ENCODE peak calls at places on chromosomes 6 and 20, in ten cellular contexts. X is T-helper 17 cell; A is activated T-helper 1 cell treated with anti-CD3 and anti-CD28 coated beads, Interleukin-2, amount 50 U/mL, for 16 hours; Q is AML-193; I is cardiac muscle cell; D is GM12891; N is fibroblast of the aortic adventitia; J is activated CD4-positive, alpha-beta T cell treated with anti-CD3 and anti-CD28 coated beads, Interleukin-2, amount 50 U/mL, for 48 hours; B is HT1080; R is body of pancreas. K is an unnamed sample.

GRCh38 chr6:15970517-15970916 is 158.4 kb upstream of the MYLIP start:
- DNase-seq in X (no peak), A (no peak), Q (no peak), I (no peak), D (no peak), N (no peak), J (no peak), B (no peak), R (no peak), K (no peak)

GRCh38 chr6:100347901-100348550 is 116.7 kb downstream of the SIM1 start:
- DNase-seq in X (no peak), A (no peak), Q (peak; percentile 91), I (peak; percentile 69), D (no peak), N (peak; percentile 68), J (no peak), B (peak; percentile 65), R (no peak), K (no peak)

GRCh38 chr6:22383016-22383415 is 86.2 kb upstream of the PRL start:
- DNase-seq in X (no peak), A (no peak), Q (no peak), I (no peak), D (no peak), N (no peak), J (no peak), B (peak; percentile 40), R (no peak), K (no peak)

GRCh38 chr6:109918227-109918626 is 59.9 kb upstream of the GPR6 start:
- DNase-seq in X (no peak), A (no peak), Q (no peak), I (no peak), D (no peak), N (no peak), J (no peak), B (no peak), R (no peak), K (no peak)

GRCh38 chr20:45311589-45312211 is 3.6 kb upstream of the MATN4 start:
- DNase-seq in X (peak; percentile 44), A (peak; percentile 34), Q (no peak), I (peak; percentile 65), D (peak; percentile 85), N (peak; percentile 40), J (peak; percentile 74), B (no peak), R (peak; percentile 82), K (peak; percentile 84)

GRCh38 chr6:128464790-128465189 is 55.6 kb downstream of the PTPRK start:
- DNase-seq in X (no peak), A (no peak), Q (no peak), I (peak; percentile 17), D (no peak), N (peak; percentile 12), J (no peak), B (no peak), R (no peak), K (no peak)

GRCh38 chr20:20211274-20211987 is 156.5 kb upstream of the INSM1 start:
- DNase-seq in X (no peak), A (no peak), Q (no peak), I (no peak), D (no peak), N (no peak), J (no peak), B (no peak), R (no peak), K (no peak)

GRCh38 chr20:4076671-4077070 is 61.3 kb upstream of the RNF24 start:
- DNase-seq in X (no peak), A (no peak), Q (no peak), I (peak; percentile 85), D (no peak), N (peak; percentile 98), J (no peak), B (peak; percentile 87), R (no peak), K (no peak)

GRCh38 chr6:163667372-163668060 is 253.0 kb downstream of the QKI start:
- DNase-seq in X (no peak), A (no peak), Q (peak; percentile 90), I (peak; percentile 62), D (peak; percentile 68), N (no peak), J (no peak), B (peak; percentile 52), R (no peak), K (no peak)

GRCh38 chr6:146775227-146775626 is 176.5 kb downstream of the ADGB start:
- DNase-seq in X (no peak), A (no peak), Q (peak; percentile 89), I (peak; percentile 38), D (no peak), N (peak; percentile 11), J (no peak), B (peak; percentile 10), R (no peak), K (no peak)

GRCh38 chr6:89776583-89777233 is 42.9 kb downstream of the MDN1 start:
- DNase-seq in X (no peak), A (no peak), Q (no peak), I (no peak), D (no peak), N (no peak), J (no peak), B (no peak), R (no peak), K (no peak)

GRCh38 chr20:46111028-46111835 is 6.9 kb upstream of the CD40 start:
- DNase-seq in X (no peak), A (no peak), Q (no peak), I (no peak), D (no peak), N (peak; percentile 17), J (peak; percentile 23), B (no peak), R (no peak), K (no peak)

GRCh38 chr20:50381053-50381732 is 129.0 kb upstream of the PTPN1 start:
- DNase-seq in X (no peak), A (no peak), Q (no peak), I (no peak), D (no peak), N (no peak), J (no peak), B (no peak), R (no peak), K (no peak)

GRCh38 chr6:35718354-35718695 is 18.5 kb upstream of the ARMC12 start:
- DNase-seq in X (no peak), A (no peak), Q (no peak), I (no peak), D (no peak), N (no peak), J (no peak), B (no peak), R (no peak), K (no peak)

GRCh38 chr6:152301021-152301805 is 335.9 kb downstream of the SYNE1 start:
- DNase-seq in X (no peak), A (no peak), Q (peak; percentile 80), I (no peak), D (no peak), N (peak; percentile 53), J (no peak), B (no peak), R (no peak), K (no peak)

K was measured in activated T-cell treated with anti-CD3 and anti-CD28 coated beads, Interleukin-2, amount 50 U/mL, for 48 hours.